ENCODE peak calls at places on chromosomes 1 and 21, in five cellular contexts. F is MM.1S, U is psoas muscle, P is RWPE1, T is cardiac fibroblast. B is an unnamed sample.
A peak's percentile ranks its signal among the peaks of the same experiment; 100 is the strongest.

GRCh38 chr1:57908471-57908870 is 484.6 kb upstream of the DAB1 start:
- DNase-seq in F (no peak), U (no peak), P (no peak), T (no peak), B (no peak)

GRCh38 chr21:45075606-45076244 is 1.3 kb downstream of the ADARB1 start:
- DNase-seq in F (no peak), U (no peak), P (no peak), T (peak; percentile 27), B (no peak)

GRCh38 chr1:27605796-27606707 is 2.1 kb upstream of the AHDC1 start:
- DNase-seq in F (peak; percentile 48), U (no peak), P (peak; percentile 42), T (peak; percentile 73), B (no peak)

GRCh38 chr1:208516780-208517179 is 272.6 kb upstream of the PLXNA2 start:
- DNase-seq in F (no peak), U (no peak), P (no peak), T (no peak), B (no peak)

GRCh38 chr1:38071530-38072266 is 25.1 kb upstream of the POU3F1 start:
- DNase-seq in F (peak; percentile 59), U (no peak), P (no peak), T (peak; percentile 61), B (peak; percentile 73)

GRCh38 chr1:223076382-223076781 is 66.7 kb downstream of the TLR5 start:
- DNase-seq in F (no peak), U (no peak), P (no peak), T (no peak), B (no peak)

GRCh38 chr1:181630838-181631237 is 147.5 kb downstream of the CACNA1E start:
- DNase-seq in F (no peak), U (no peak), P (no peak), T (no peak), B (no peak)

GRCh38 chr1:202625416-202626360 is 84.6 kb downstream of the SYT2 start:
- DNase-seq in F (peak; percentile 64), U (peak; percentile 88), P (peak; percentile 72), T (peak; percentile 68), B (peak; percentile 89)

GRCh38 chr21:39385299-39386145 is 36.6 kb upstream of the HMGN1 start:
- DNase-seq in F (no peak), U (peak; percentile 93), P (no peak), T (peak; percentile 75), B (peak; percentile 80)

GRCh38 chr1:54220004-54220811 is 20.2 kb downstream of the MRPL37 start:
- DNase-seq in F (no peak), U (peak; percentile 85), P (no peak), T (peak; percentile 74), B (no peak)

GRCh38 chr1:246784621-246785535 is 60.7 kb downstream of the SCCPDH start:
- DNase-seq in F (no peak), U (no peak), P (no peak), T (peak; percentile 70), B (no peak)

GRCh38 chr1:101162300-101162699 is 74.5 kb upstream of the S1PR1 start:
- DNase-seq in F (no peak), U (no peak), P (no peak), T (no peak), B (no peak)

GRCh38 chr1:89632213-89633102 is 462 bp upstream of the LRRC8C start:
- DNase-seq in F (peak; percentile 77), U (peak; percentile 89), P (peak; percentile 69), T (peak; percentile 68), B (peak; percentile 91)

GRCh38 chr1:113126207-113126606 is 53.2 kb downstream of the LRIG2 start:
- DNase-seq in F (no peak), U (no peak), P (no peak), T (no peak), B (no peak)

GRCh38 chr21:37502947-37503346 is 136.4 kb downstream of the DYRK1A start:
- DNase-seq in F (no peak), U (no peak), P (no peak), T (no peak), B (no peak)

GRCh38 chr1:53430256-53430655 is 28.9 kb upstream of the DMRTB1 start:
- DNase-seq in F (no peak), U (no peak), P (no peak), T (no peak), B (no peak)

GRCh38 chr1:46452931-46453325 is 36.7 kb upstream of the DMBX1 start:
- DNase-seq in F (no peak), U (no peak), P (no peak), T (no peak), B (no peak)

GRCh38 chr21:36169465-36170128 is 13.0 kb downstream of the DOP1B start:
- DNase-seq in F (no peak), U (no peak), P (no peak), T (no peak), B (no peak)

GRCh38 chr1:32991819-32992488 is 27.3 kb upstream of the RNF19B start:
- DNase-seq in F (no peak), U (no peak), P (no peak), T (no peak), B (peak; percentile 45)

GRCh38 chr1:44405041-44405803 is at the start of gene RNF220:
- DNase-seq in F (no peak), U (peak; percentile 62), P (peak; percentile 22), T (peak; percentile 59), B (peak; percentile 53)

GRCh38 chr1:215418876-215419442 is 148.1 kb upstream of the KCTD3 start:
- DNase-seq in F (no peak), U (no peak), P (no peak), T (no peak), B (no peak)

GRCh38 chr1:203658274-203658673 is 31.6 kb downstream of the ATP2B4 start:
- DNase-seq in F (no peak), U (no peak), P (no peak), T (no peak), B (no peak)

GRCh38 chr1:184823080-184823479 is 68.4 kb upstream of the EDEM3 start:
- DNase-seq in F (peak; percentile 4), U (no peak), P (no peak), T (no peak), B (no peak)

GRCh38 chr1:9920606-9921005 is 10.5 kb upstream of the CTNNBIP1 start:
- DNase-seq in F (no peak), U (no peak), P (no peak), T (no peak), B (no peak)

GRCh38 chr1:247681288-247681897 is 1.9 kb upstream of the OR13G1 start:
- DNase-seq in F (peak; percentile 73), U (no peak), P (peak; percentile 1), T (peak; percentile 80), B (peak; percentile 36)

GRCh38 chr21:27802816-27803475 is 836.1 kb upstream of the ADAMTS5 start:
- DNase-seq in F (peak; percentile 67), U (no peak), P (no peak), T (peak; percentile 71), B (peak; percentile 20)

GRCh38 chr21:44710756-44711326 is 531 bp downstream of the TSPEAR start:
- DNase-seq in F (no peak), U (peak; percentile 35), P (no peak), T (no peak), B (no peak)

GRCh38 chr1:147641291-147641690 is 29.0 kb downstream of the ACP6 start:
- DNase-seq in F (no peak), U (no peak), P (no peak), T (no peak), B (no peak)

GRCh38 chr1:147636314-147636713 is 34.0 kb downstream of the ACP6 start:
- DNase-seq in F (no peak), U (no peak), P (no peak), T (no peak), B (no peak)

GRCh38 chr1:147643974-147644373 is 26.4 kb downstream of the ACP6 start:
- DNase-seq in F (no peak), U (no peak), P (no peak), T (no peak), B (no peak)

GRCh38 chr1:147641695-147642592 is 28.4 kb downstream of the ACP6 start:
- DNase-seq in F (peak; percentile 80), U (no peak), P (peak; percentile 32), T (peak; percentile 73), B (peak; percentile 59)

GRCh38 chr1:147640553-147641165 is 29.7 kb downstream of the ACP6 start:
- DNase-seq in F (peak; percentile 89), U (peak; percentile 87), P (peak; percentile 83), T (peak; percentile 90), B (peak; percentile 86)
- TF ChIP-seq CTCF in F (peak; percentile 98), U (peak; percentile 79), P (peak; percentile 80), T (peak; percentile 94), B (peak; percentile 85)

GRCh38 chr1:35451125-35451528 is 106.1 kb downstream of the KIAA0319L start:
- DNase-seq in F (peak; percentile 64), U (peak; percentile 89), P (peak; percentile 52), T (peak; percentile 87), B (peak; percentile 64)
- TF ChIP-seq CTCF in F (peak; percentile 86), U (peak; percentile 77), P (peak; percentile 85), T (peak; percentile 92), B (peak; percentile 89)

GRCh38 chr1:13759072-13759471 is 59.1 kb downstream of the PRDM2 start:
- DNase-seq in F (no peak), U (no peak), P (peak; percentile 61), T (no peak), B (no peak)
- TF ChIP-seq CTCF in F (no peak), U (no peak), P (peak; percentile 2), T (no peak), B (no peak)

GRCh38 chr1:214271995-214272731 is 8.8 kb upstream of the SMYD2 start:
- DNase-seq in F (no peak), U (no peak), P (no peak), T (no peak), B (no peak)

GRCh38 chr1:214272964-214273533 is 7.9 kb upstream of the SMYD2 start:
- DNase-seq in F (no peak), U (no peak), P (no peak), T (no peak), B (no peak)

GRCh38 chr1:214270097-214270635 is 10.8 kb upstream of the SMYD2 start:
- DNase-seq in F (no peak), U (no peak), P (no peak), T (no peak), B (no peak)

GRCh38 chr1:214276786-214277185 is 4.2 kb upstream of the SMYD2 start:
- DNase-seq in F (no peak), U (no peak), P (no peak), T (no peak), B (no peak)

DNA sequence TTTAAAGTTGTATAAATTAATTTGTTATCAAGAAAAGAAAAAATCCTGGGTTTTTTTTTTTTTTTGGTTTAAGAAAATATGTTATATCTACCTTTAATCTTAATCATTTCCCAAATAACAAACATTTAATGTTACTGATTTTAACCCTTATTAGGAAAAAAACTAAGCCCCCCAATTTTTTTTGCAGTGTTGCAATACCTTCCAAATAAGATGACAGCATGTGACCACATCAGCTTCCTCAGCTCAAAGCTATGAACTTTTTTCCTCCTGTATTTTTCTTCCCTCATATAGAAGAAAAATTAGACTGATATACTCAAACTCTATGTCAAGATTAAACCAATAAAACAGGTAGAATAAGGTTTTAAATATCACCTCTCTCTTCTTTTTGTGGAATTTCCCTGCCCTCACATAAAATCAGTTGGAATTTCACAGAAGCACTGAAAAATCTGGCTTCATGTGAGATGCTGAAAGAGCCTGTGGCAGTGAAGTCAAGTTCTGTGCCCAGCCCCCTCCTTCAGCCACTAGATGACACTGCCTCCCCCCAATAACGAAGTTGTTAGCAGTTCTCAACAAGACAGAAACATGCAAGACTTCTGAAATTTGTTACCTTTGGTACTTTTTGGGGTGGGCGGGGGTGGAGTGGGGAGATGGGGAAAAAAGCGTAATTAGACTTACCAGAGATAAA is 9.6 kb upstream of the SMYD2 start:
- DNase-seq in F (no peak), U (no peak), P (no peak), T (no peak), B (no peak)
- TF ChIP-seq CTCF in F (no peak), U (no peak), P (no peak), T (no peak), B (peak; percentile 4)